ENCODE peak calls at places on chromosomes 3 and 15, in ten cellular contexts. One of them, this sample, is unnamed.
A peak's percentile ranks its signal among the peaks of the same experiment; 100 is the strongest.

GRCh38 chr15:52699457-52699856 is 20.3 kb upstream of the ATOSA start:
- DNase-seq in HT-29: no peak
- DNase-seq in left ventricle myocardium superior: no peak
- DNase-seq in astrocyte of the spinal cord: no peak
- DNase-seq in activated CD4-positive, alpha-beta T cell treated with anti-CD3 and anti-CD28 coated beads, Interleukin-2, amount 50 U/mL, for 1 hour: no peak
- DNase-seq in cardiac muscle cell: no peak
- DNase-seq in SW 1271: no peak
- DNase-seq in activated naive CD8-positive, alpha-beta T cell treated with anti-CD3 and anti-CD28 coated beads, Interleukin-2, amount 50 U/mL, for 16 hours: no peak
- DNase-seq in transverse colon: no peak
- DNase-seq in PC-3: no peak
- DNase-seq in this sample: no peak

GRCh38 chr3:123499316-123499715 is 50.4 kb upstream of the ADCY5 start:
- DNase-seq in HT-29: no peak
- DNase-seq in left ventricle myocardium superior: no peak
- DNase-seq in astrocyte of the spinal cord: peak; percentile 32
- DNase-seq in activated CD4-positive, alpha-beta T cell treated with anti-CD3 and anti-CD28 coated beads, Interleukin-2, amount 50 U/mL, for 1 hour: no peak
- DNase-seq in cardiac muscle cell: no peak
- DNase-seq in SW 1271: no peak
- DNase-seq in activated naive CD8-positive, alpha-beta T cell treated with anti-CD3 and anti-CD28 coated beads, Interleukin-2, amount 50 U/mL, for 16 hours: no peak
- DNase-seq in transverse colon: no peak
- DNase-seq in PC-3: no peak
- DNase-seq in this sample: no peak

GRCh38 chr3:50260027-50260941 is 8.7 kb upstream of the SEMA3B start:
- DNase-seq in HT-29: peak; percentile 82
- DNase-seq in left ventricle myocardium superior: peak; percentile 98
- DNase-seq in astrocyte of the spinal cord: peak; percentile 91
- DNase-seq in activated CD4-positive, alpha-beta T cell treated with anti-CD3 and anti-CD28 coated beads, Interleukin-2, amount 50 U/mL, for 1 hour: peak; percentile 74
- DNase-seq in cardiac muscle cell: peak; percentile 95
- DNase-seq in SW 1271: peak; percentile 82
- DNase-seq in activated naive CD8-positive, alpha-beta T cell treated with anti-CD3 and anti-CD28 coated beads, Interleukin-2, amount 50 U/mL, for 16 hours: peak; percentile 55
- DNase-seq in transverse colon: peak; percentile 95
- DNase-seq in PC-3: peak; percentile 94
- DNase-seq in this sample: peak; percentile 75

GRCh38 chr3:16370872-16371740 is 106.1 kb downstream of the OXNAD1 start:
- DNase-seq in HT-29: no peak
- DNase-seq in left ventricle myocardium superior: peak; percentile 62
- DNase-seq in astrocyte of the spinal cord: no peak
- DNase-seq in activated CD4-positive, alpha-beta T cell treated with anti-CD3 and anti-CD28 coated beads, Interleukin-2, amount 50 U/mL, for 1 hour: no peak
- DNase-seq in cardiac muscle cell: peak; percentile 64
- DNase-seq in SW 1271: no peak
- DNase-seq in activated naive CD8-positive, alpha-beta T cell treated with anti-CD3 and anti-CD28 coated beads, Interleukin-2, amount 50 U/mL, for 16 hours: no peak
- DNase-seq in transverse colon: no peak
- DNase-seq in PC-3: no peak
- DNase-seq in this sample: no peak

GRCh38 chr15:66729339-66729951 is 27.4 kb downstream of the SMAD6 start:
- DNase-seq in HT-29: no peak
- DNase-seq in left ventricle myocardium superior: no peak
- DNase-seq in astrocyte of the spinal cord: peak; percentile 64
- DNase-seq in activated CD4-positive, alpha-beta T cell treated with anti-CD3 and anti-CD28 coated beads, Interleukin-2, amount 50 U/mL, for 1 hour: no peak
- DNase-seq in cardiac muscle cell: no peak
- DNase-seq in SW 1271: no peak
- DNase-seq in activated naive CD8-positive, alpha-beta T cell treated with anti-CD3 and anti-CD28 coated beads, Interleukin-2, amount 50 U/mL, for 16 hours: no peak
- DNase-seq in transverse colon: no peak
- DNase-seq in PC-3: no peak
- DNase-seq in this sample: no peak

GRCh38 chr15:79769081-79769481 is 127.7 kb downstream of the MTHFS start:
- DNase-seq in HT-29: peak; percentile 55
- DNase-seq in left ventricle myocardium superior: no peak
- DNase-seq in astrocyte of the spinal cord: no peak
- DNase-seq in activated CD4-positive, alpha-beta T cell treated with anti-CD3 and anti-CD28 coated beads, Interleukin-2, amount 50 U/mL, for 1 hour: no peak
- DNase-seq in cardiac muscle cell: peak; percentile 8
- DNase-seq in SW 1271: peak; percentile 30
- DNase-seq in activated naive CD8-positive, alpha-beta T cell treated with anti-CD3 and anti-CD28 coated beads, Interleukin-2, amount 50 U/mL, for 16 hours: no peak
- DNase-seq in transverse colon: no peak
- DNase-seq in PC-3: peak; percentile 71
- DNase-seq in this sample: no peak

GRCh38 chr3:46368569-46368968 is 2.2 kb upstream of the CCR5 start:
- DNase-seq in HT-29: peak; percentile 11
- DNase-seq in left ventricle myocardium superior: peak; percentile 66
- DNase-seq in astrocyte of the spinal cord: no peak
- DNase-seq in activated CD4-positive, alpha-beta T cell treated with anti-CD3 and anti-CD28 coated beads, Interleukin-2, amount 50 U/mL, for 1 hour: peak; percentile 49
- DNase-seq in cardiac muscle cell: peak; percentile 24
- DNase-seq in SW 1271: no peak
- DNase-seq in activated naive CD8-positive, alpha-beta T cell treated with anti-CD3 and anti-CD28 coated beads, Interleukin-2, amount 50 U/mL, for 16 hours: no peak
- DNase-seq in transverse colon: peak; percentile 77
- DNase-seq in PC-3: peak; percentile 68
- DNase-seq in this sample: no peak

GRCh38 chr3:23668430-23668904 is 137.3 kb upstream of the UBE2E1 start:
- DNase-seq in HT-29: peak; percentile 57
- DNase-seq in left ventricle myocardium superior: no peak
- DNase-seq in astrocyte of the spinal cord: peak; percentile 89
- DNase-seq in activated CD4-positive, alpha-beta T cell treated with anti-CD3 and anti-CD28 coated beads, Interleukin-2, amount 50 U/mL, for 1 hour: no peak
- DNase-seq in cardiac muscle cell: no peak
- DNase-seq in SW 1271: peak; percentile 86
- DNase-seq in activated naive CD8-positive, alpha-beta T cell treated with anti-CD3 and anti-CD28 coated beads, Interleukin-2, amount 50 U/mL, for 16 hours: no peak
- DNase-seq in transverse colon: no peak
- DNase-seq in PC-3: peak; percentile 97
- DNase-seq in this sample: no peak

GRCh38 chr3:46325645-46326300 is 28.1 kb upstream of the CCR2 start:
- DNase-seq in HT-29: no peak
- DNase-seq in left ventricle myocardium superior: no peak
- DNase-seq in astrocyte of the spinal cord: no peak
- DNase-seq in activated CD4-positive, alpha-beta T cell treated with anti-CD3 and anti-CD28 coated beads, Interleukin-2, amount 50 U/mL, for 1 hour: no peak
- DNase-seq in cardiac muscle cell: no peak
- DNase-seq in SW 1271: no peak
- DNase-seq in activated naive CD8-positive, alpha-beta T cell treated with anti-CD3 and anti-CD28 coated beads, Interleukin-2, amount 50 U/mL, for 16 hours: no peak
- DNase-seq in transverse colon: no peak
- DNase-seq in PC-3: no peak
- DNase-seq in this sample: no peak

GRCh38 chr3:129597087-129597791 is 9.2 kb downstream of the PLXND1 start:
- DNase-seq in HT-29: peak; percentile 38
- DNase-seq in left ventricle myocardium superior: peak; percentile 69
- DNase-seq in astrocyte of the spinal cord: peak; percentile 69
- DNase-seq in activated CD4-positive, alpha-beta T cell treated with anti-CD3 and anti-CD28 coated beads, Interleukin-2, amount 50 U/mL, for 1 hour: no peak
- DNase-seq in cardiac muscle cell: no peak
- DNase-seq in SW 1271: no peak
- DNase-seq in activated naive CD8-positive, alpha-beta T cell treated with anti-CD3 and anti-CD28 coated beads, Interleukin-2, amount 50 U/mL, for 16 hours: no peak
- DNase-seq in transverse colon: no peak
- DNase-seq in PC-3: no peak
- DNase-seq in this sample: no peak

GRCh38 chr3:186815490-186815889 is 9.2 kb upstream of the RFC4 start:
- DNase-seq in HT-29: no peak
- DNase-seq in left ventricle myocardium superior: no peak
- DNase-seq in astrocyte of the spinal cord: peak; percentile 37
- DNase-seq in activated CD4-positive, alpha-beta T cell treated with anti-CD3 and anti-CD28 coated beads, Interleukin-2, amount 50 U/mL, for 1 hour: no peak
- DNase-seq in cardiac muscle cell: no peak
- DNase-seq in SW 1271: peak; percentile 45
- DNase-seq in activated naive CD8-positive, alpha-beta T cell treated with anti-CD3 and anti-CD28 coated beads, Interleukin-2, amount 50 U/mL, for 16 hours: no peak
- DNase-seq in transverse colon: no peak
- DNase-seq in PC-3: peak; percentile 69
- DNase-seq in this sample: no peak

GRCh38 chr3:102756706-102757105 is 321.9 kb downstream of the ZPLD1 start:
- DNase-seq in HT-29: no peak
- DNase-seq in left ventricle myocardium superior: no peak
- DNase-seq in astrocyte of the spinal cord: no peak
- DNase-seq in activated CD4-positive, alpha-beta T cell treated with anti-CD3 and anti-CD28 coated beads, Interleukin-2, amount 50 U/mL, for 1 hour: no peak
- DNase-seq in cardiac muscle cell: no peak
- DNase-seq in SW 1271: no peak
- DNase-seq in activated naive CD8-positive, alpha-beta T cell treated with anti-CD3 and anti-CD28 coated beads, Interleukin-2, amount 50 U/mL, for 16 hours: no peak
- DNase-seq in transverse colon: no peak
- DNase-seq in PC-3: no peak
- DNase-seq in this sample: no peak

GRCh38 chr15:55250392-55250791 is 39.2 kb downstream of the RAB27A start:
- DNase-seq in HT-29: no peak
- DNase-seq in left ventricle myocardium superior: no peak
- DNase-seq in astrocyte of the spinal cord: peak; percentile 2
- DNase-seq in activated CD4-positive, alpha-beta T cell treated with anti-CD3 and anti-CD28 coated beads, Interleukin-2, amount 50 U/mL, for 1 hour: no peak
- DNase-seq in cardiac muscle cell: no peak
- DNase-seq in SW 1271: no peak
- DNase-seq in activated naive CD8-positive, alpha-beta T cell treated with anti-CD3 and anti-CD28 coated beads, Interleukin-2, amount 50 U/mL, for 16 hours: no peak
- DNase-seq in transverse colon: peak; percentile 18
- DNase-seq in PC-3: peak; percentile 8
- DNase-seq in this sample: no peak

GRCh38 chr3:37287776-37288175 is 113.4 kb upstream of the LRRFIP2 start:
- DNase-seq in HT-29: no peak
- DNase-seq in left ventricle myocardium superior: no peak
- DNase-seq in astrocyte of the spinal cord: peak; percentile 68
- DNase-seq in activated CD4-positive, alpha-beta T cell treated with anti-CD3 and anti-CD28 coated beads, Interleukin-2, amount 50 U/mL, for 1 hour: no peak
- DNase-seq in cardiac muscle cell: no peak
- DNase-seq in SW 1271: no peak
- DNase-seq in activated naive CD8-positive, alpha-beta T cell treated with anti-CD3 and anti-CD28 coated beads, Interleukin-2, amount 50 U/mL, for 16 hours: no peak
- DNase-seq in transverse colon: no peak
- DNase-seq in PC-3: peak; percentile 69
- DNase-seq in this sample: no peak

GRCh38 chr3:59895972-59896371 is 846.1 kb upstream of the CFAP20DC start:
- DNase-seq in HT-29: no peak
- DNase-seq in left ventricle myocardium superior: no peak
- DNase-seq in astrocyte of the spinal cord: no peak
- DNase-seq in activated CD4-positive, alpha-beta T cell treated with anti-CD3 and anti-CD28 coated beads, Interleukin-2, amount 50 U/mL, for 1 hour: no peak
- DNase-seq in cardiac muscle cell: no peak
- DNase-seq in SW 1271: no peak
- DNase-seq in activated naive CD8-positive, alpha-beta T cell treated with anti-CD3 and anti-CD28 coated beads, Interleukin-2, amount 50 U/mL, for 16 hours: no peak
- DNase-seq in transverse colon: no peak
- DNase-seq in PC-3: no peak
- DNase-seq in this sample: no peak

GRCh38 chr3:114550155-114550554 is 256.3 kb downstream of the TIGIT start:
- DNase-seq in HT-29: no peak
- DNase-seq in left ventricle myocardium superior: no peak
- DNase-seq in astrocyte of the spinal cord: no peak
- DNase-seq in activated CD4-positive, alpha-beta T cell treated with anti-CD3 and anti-CD28 coated beads, Interleukin-2, amount 50 U/mL, for 1 hour: no peak
- DNase-seq in cardiac muscle cell: no peak
- DNase-seq in SW 1271: no peak
- DNase-seq in activated naive CD8-positive, alpha-beta T cell treated with anti-CD3 and anti-CD28 coated beads, Interleukin-2, amount 50 U/mL, for 16 hours: no peak
- DNase-seq in transverse colon: no peak
- DNase-seq in PC-3: no peak
- DNase-seq in this sample: no peak

GRCh38 chr3:55955891-55956477 is 468.9 kb upstream of the WNT5A start:
- DNase-seq in HT-29: no peak
- DNase-seq in left ventricle myocardium superior: no peak
- DNase-seq in astrocyte of the spinal cord: no peak
- DNase-seq in activated CD4-positive, alpha-beta T cell treated with anti-CD3 and anti-CD28 coated beads, Interleukin-2, amount 50 U/mL, for 1 hour: no peak
- DNase-seq in cardiac muscle cell: no peak
- DNase-seq in SW 1271: no peak
- DNase-seq in activated naive CD8-positive, alpha-beta T cell treated with anti-CD3 and anti-CD28 coated beads, Interleukin-2, amount 50 U/mL, for 16 hours: no peak
- DNase-seq in transverse colon: no peak
- DNase-seq in PC-3: no peak
- DNase-seq in this sample: no peak

GRCh38 chr15:56957812-56958406 is 39.5 kb downstream of the TCF12 start:
- DNase-seq in HT-29: no peak
- DNase-seq in left ventricle myocardium superior: no peak
- DNase-seq in astrocyte of the spinal cord: no peak
- DNase-seq in activated CD4-positive, alpha-beta T cell treated with anti-CD3 and anti-CD28 coated beads, Interleukin-2, amount 50 U/mL, for 1 hour: no peak
- DNase-seq in cardiac muscle cell: peak; percentile 15
- DNase-seq in SW 1271: no peak
- DNase-seq in activated naive CD8-positive, alpha-beta T cell treated with anti-CD3 and anti-CD28 coated beads, Interleukin-2, amount 50 U/mL, for 16 hours: no peak
- DNase-seq in transverse colon: no peak
- DNase-seq in PC-3: no peak
- DNase-seq in this sample: no peak

GRCh38 chr3:131933665-131934064 is 101.1 kb downstream of the CPNE4 start:
- DNase-seq in HT-29: no peak
- DNase-seq in left ventricle myocardium superior: no peak
- DNase-seq in astrocyte of the spinal cord: peak; percentile 4
- DNase-seq in activated CD4-positive, alpha-beta T cell treated with anti-CD3 and anti-CD28 coated beads, Interleukin-2, amount 50 U/mL, for 1 hour: no peak
- DNase-seq in cardiac muscle cell: no peak
- DNase-seq in SW 1271: no peak
- DNase-seq in activated naive CD8-positive, alpha-beta T cell treated with anti-CD3 and anti-CD28 coated beads, Interleukin-2, amount 50 U/mL, for 16 hours: no peak
- DNase-seq in transverse colon: no peak
- DNase-seq in PC-3: no peak
- DNase-seq in this sample: no peak

GRCh38 chr3:119894195-119894594 is 112.3 kb downstream of the NR1I2 start:
- DNase-seq in HT-29: no peak
- DNase-seq in left ventricle myocardium superior: no peak
- DNase-seq in astrocyte of the spinal cord: no peak
- DNase-seq in activated CD4-positive, alpha-beta T cell treated with anti-CD3 and anti-CD28 coated beads, Interleukin-2, amount 50 U/mL, for 1 hour: no peak
- DNase-seq in cardiac muscle cell: no peak
- DNase-seq in SW 1271: no peak
- DNase-seq in activated naive CD8-positive, alpha-beta T cell treated with anti-CD3 and anti-CD28 coated beads, Interleukin-2, amount 50 U/mL, for 16 hours: no peak
- DNase-seq in transverse colon: no peak
- DNase-seq in PC-3: no peak
- DNase-seq in this sample: no peak

GRCh38 chr3:128210711-128211110 is 57.4 kb downstream of the EEFSEC start:
- DNase-seq in HT-29: no peak
- DNase-seq in left ventricle myocardium superior: no peak
- DNase-seq in astrocyte of the spinal cord: no peak
- DNase-seq in activated CD4-positive, alpha-beta T cell treated with anti-CD3 and anti-CD28 coated beads, Interleukin-2, amount 50 U/mL, for 1 hour: no peak
- DNase-seq in cardiac muscle cell: no peak
- DNase-seq in SW 1271: no peak
- DNase-seq in activated naive CD8-positive, alpha-beta T cell treated with anti-CD3 and anti-CD28 coated beads, Interleukin-2, amount 50 U/mL, for 16 hours: no peak
- DNase-seq in transverse colon: no peak
- DNase-seq in PC-3: no peak
- DNase-seq in this sample: no peak

GRCh38 chr3:79139395-79140060 is 628.3 kb downstream of the ROBO1 start:
- DNase-seq in HT-29: no peak
- DNase-seq in left ventricle myocardium superior: no peak
- DNase-seq in astrocyte of the spinal cord: peak; percentile 47
- DNase-seq in activated CD4-positive, alpha-beta T cell treated with anti-CD3 and anti-CD28 coated beads, Interleukin-2, amount 50 U/mL, for 1 hour: no peak
- DNase-seq in cardiac muscle cell: no peak
- DNase-seq in SW 1271: no peak
- DNase-seq in activated naive CD8-positive, alpha-beta T cell treated with anti-CD3 and anti-CD28 coated beads, Interleukin-2, amount 50 U/mL, for 16 hours: no peak
- DNase-seq in transverse colon: no peak
- DNase-seq in PC-3: no peak
- DNase-seq in this sample: no peak

GRCh38 chr3:136545664-136546266 is 206.4 kb downstream of the STAG1 start:
- DNase-seq in HT-29: no peak
- DNase-seq in left ventricle myocardium superior: no peak
- DNase-seq in astrocyte of the spinal cord: peak; percentile 48
- DNase-seq in activated CD4-positive, alpha-beta T cell treated with anti-CD3 and anti-CD28 coated beads, Interleukin-2, amount 50 U/mL, for 1 hour: no peak
- DNase-seq in cardiac muscle cell: no peak
- DNase-seq in SW 1271: peak; percentile 12
- DNase-seq in activated naive CD8-positive, alpha-beta T cell treated with anti-CD3 and anti-CD28 coated beads, Interleukin-2, amount 50 U/mL, for 16 hours: no peak
- DNase-seq in transverse colon: no peak
- DNase-seq in PC-3: peak; percentile 30
- DNase-seq in this sample: no peak